ENCODE peak calls at places on chromosomes 5 and 9, in six cellular contexts. One of them, this sample, is unnamed.

GRCh38 chr9:120935383-120935857 is 8.8 kb upstream of the TRAF1 start:
- DNase-seq in endothelial cell of umbilical vein: peak; percentile 99
- DNase-seq in IMR-90: peak; percentile 91
- DNase-seq in PC-3: peak; percentile 90
- DNase-seq in HCT116: no peak
- DNase-seq in mammary epithelial cell: peak; percentile 99
- DNase-seq in this sample: peak; percentile 86

GRCh38 chr5:1514027-1514818 is 9.5 kb downstream of the LPCAT1 start:
- DNase-seq in endothelial cell of umbilical vein: no peak
- DNase-seq in IMR-90: no peak
- DNase-seq in PC-3: no peak
- DNase-seq in HCT116: no peak
- DNase-seq in mammary epithelial cell: no peak
- DNase-seq in this sample: no peak

GRCh38 chr9:3909966-3910650 is 384.3 kb upstream of the RFX3 start:
- DNase-seq in endothelial cell of umbilical vein: no peak
- DNase-seq in IMR-90: no peak
- DNase-seq in PC-3: no peak
- DNase-seq in HCT116: no peak
- DNase-seq in mammary epithelial cell: no peak
- DNase-seq in this sample: no peak

GRCh38 chr5:90807483-90807882 is 248.9 kb downstream of the ADGRV1 start:
- DNase-seq in endothelial cell of umbilical vein: peak; percentile 57
- DNase-seq in IMR-90: no peak
- DNase-seq in PC-3: no peak
- DNase-seq in HCT116: no peak
- DNase-seq in mammary epithelial cell: no peak
- DNase-seq in this sample: no peak

GRCh38 chr5:111950660-111951059 is 193.7 kb upstream of the NREP start:
- DNase-seq in endothelial cell of umbilical vein: no peak
- DNase-seq in IMR-90: peak; percentile 80
- DNase-seq in PC-3: peak; percentile 44
- DNase-seq in HCT116: no peak
- DNase-seq in mammary epithelial cell: no peak
- DNase-seq in this sample: peak; percentile 53

GRCh38 chr9:89777544-89777943 is 172.7 kb downstream of the GADD45G start:
- DNase-seq in endothelial cell of umbilical vein: no peak
- DNase-seq in IMR-90: no peak
- DNase-seq in PC-3: no peak
- DNase-seq in HCT116: no peak
- DNase-seq in mammary epithelial cell: no peak
- DNase-seq in this sample: no peak

GRCh38 chr9:69476016-69476415 is 151.0 kb downstream of the ENTREP1 start:
- DNase-seq in endothelial cell of umbilical vein: no peak
- DNase-seq in IMR-90: no peak
- DNase-seq in PC-3: no peak
- DNase-seq in HCT116: no peak
- DNase-seq in mammary epithelial cell: no peak
- DNase-seq in this sample: no peak

GRCh38 chr5:72138943-72139467 is 31.7 kb downstream of the MAP1B start:
- DNase-seq in endothelial cell of umbilical vein: no peak
- DNase-seq in IMR-90: peak; percentile 97
- DNase-seq in PC-3: peak; percentile 88
- DNase-seq in HCT116: no peak
- DNase-seq in mammary epithelial cell: peak; percentile 92
- DNase-seq in this sample: peak; percentile 98

GRCh38 chr5:67102708-67103107 is 93.9 kb downstream of the CD180 start:
- DNase-seq in endothelial cell of umbilical vein: no peak
- DNase-seq in IMR-90: no peak
- DNase-seq in PC-3: no peak
- DNase-seq in HCT116: no peak
- DNase-seq in mammary epithelial cell: no peak
- DNase-seq in this sample: no peak

GRCh38 chr5:132526290-132526973 is 16.9 kb downstream of the IL5 start:
- DNase-seq in endothelial cell of umbilical vein: peak; percentile 75
- DNase-seq in IMR-90: peak; percentile 50
- DNase-seq in PC-3: peak; percentile 79
- DNase-seq in HCT116: peak; percentile 44
- DNase-seq in mammary epithelial cell: peak; percentile 42
- DNase-seq in this sample: peak; percentile 58

GRCh38 chr9:122281368-122281767 is 16.7 kb downstream of the MRRF start:
- DNase-seq in endothelial cell of umbilical vein: no peak
- DNase-seq in IMR-90: no peak
- DNase-seq in PC-3: no peak
- DNase-seq in HCT116: no peak
- DNase-seq in mammary epithelial cell: no peak
- DNase-seq in this sample: no peak

GRCh38 chr5:2750026-2750757 is 1.3 kb downstream of the IRX2 start:
- DNase-seq in endothelial cell of umbilical vein: no peak
- DNase-seq in IMR-90: no peak
- DNase-seq in PC-3: no peak
- DNase-seq in HCT116: no peak
- DNase-seq in mammary epithelial cell: peak; percentile 39
- DNase-seq in this sample: no peak

GRCh38 chr9:80784647-80785046 is 904.7 kb downstream of the TLE1 start:
- DNase-seq in endothelial cell of umbilical vein: no peak
- DNase-seq in IMR-90: peak; percentile 27
- DNase-seq in PC-3: no peak
- DNase-seq in HCT116: no peak
- DNase-seq in mammary epithelial cell: no peak
- DNase-seq in this sample: no peak

GRCh38 chr9:137460363-137461315 is 1.5 kb upstream of the NSMF start:
- DNase-seq in endothelial cell of umbilical vein: no peak
- DNase-seq in IMR-90: no peak
- DNase-seq in PC-3: no peak
- DNase-seq in HCT116: no peak
- DNase-seq in mammary epithelial cell: no peak
- DNase-seq in this sample: no peak

GRCh38 chr5:18394154-18394804 is 760.0 kb downstream of the TAF11L14 start:
- DNase-seq in endothelial cell of umbilical vein: peak; percentile 40
- DNase-seq in IMR-90: peak; percentile 18
- DNase-seq in PC-3: peak; percentile 87
- DNase-seq in HCT116: no peak
- DNase-seq in mammary epithelial cell: peak; percentile 65
- DNase-seq in this sample: peak; percentile 46

GRCh38 chr5:133890308-133890707 is 78.1 kb downstream of the C5orf15 start:
- DNase-seq in endothelial cell of umbilical vein: no peak
- DNase-seq in IMR-90: no peak
- DNase-seq in PC-3: no peak
- DNase-seq in HCT116: no peak
- DNase-seq in mammary epithelial cell: no peak
- DNase-seq in this sample: no peak

GRCh38 chr9:79104216-79104615 is 467.5 kb upstream of the TLE4 start:
- DNase-seq in endothelial cell of umbilical vein: no peak
- DNase-seq in IMR-90: no peak
- DNase-seq in PC-3: no peak
- DNase-seq in HCT116: no peak
- DNase-seq in mammary epithelial cell: no peak
- DNase-seq in this sample: peak; percentile 70

GRCh38 chr5:52283221-52283620 is 504.5 kb upstream of the ITGA1 start:
- DNase-seq in endothelial cell of umbilical vein: peak; percentile 62
- DNase-seq in IMR-90: peak; percentile 0
- DNase-seq in PC-3: peak; percentile 42
- DNase-seq in HCT116: no peak
- DNase-seq in mammary epithelial cell: no peak
- DNase-seq in this sample: no peak

GRCh38 chr5:136810198-136810823 is 445.0 kb upstream of the TRPC7 start:
- DNase-seq in endothelial cell of umbilical vein: no peak
- DNase-seq in IMR-90: peak; percentile 77
- DNase-seq in PC-3: peak; percentile 89
- DNase-seq in HCT116: no peak
- DNase-seq in mammary epithelial cell: peak; percentile 76
- DNase-seq in this sample: peak; percentile 24

GRCh38 chr9:135590486-135591079 is 29.0 kb downstream of the PAEP start:
- DNase-seq in endothelial cell of umbilical vein: no peak
- DNase-seq in IMR-90: no peak
- DNase-seq in PC-3: no peak
- DNase-seq in HCT116: no peak
- DNase-seq in mammary epithelial cell: no peak
- DNase-seq in this sample: no peak

GRCh38 chr5:95761771-95762680 is 30.9 kb downstream of the RHOBTB3 start:
- DNase-seq in endothelial cell of umbilical vein: peak; percentile 34
- DNase-seq in IMR-90: peak; percentile 94
- DNase-seq in PC-3: peak; percentile 49
- DNase-seq in HCT116: no peak
- DNase-seq in mammary epithelial cell: no peak
- DNase-seq in this sample: peak; percentile 95

GRCh38 chr5:96338624-96339023 is 94.4 kb downstream of the PCSK1 start:
- DNase-seq in endothelial cell of umbilical vein: no peak
- DNase-seq in IMR-90: no peak
- DNase-seq in PC-3: no peak
- DNase-seq in HCT116: no peak
- DNase-seq in mammary epithelial cell: no peak
- DNase-seq in this sample: peak; percentile 67

GRCh38 chr5:101429241-101429640 is 526.2 kb upstream of the ST8SIA4 start:
- DNase-seq in endothelial cell of umbilical vein: no peak
- DNase-seq in IMR-90: peak; percentile 62
- DNase-seq in PC-3: peak; percentile 21
- DNase-seq in HCT116: no peak
- DNase-seq in mammary epithelial cell: no peak
- DNase-seq in this sample: peak; percentile 79

DNA sequence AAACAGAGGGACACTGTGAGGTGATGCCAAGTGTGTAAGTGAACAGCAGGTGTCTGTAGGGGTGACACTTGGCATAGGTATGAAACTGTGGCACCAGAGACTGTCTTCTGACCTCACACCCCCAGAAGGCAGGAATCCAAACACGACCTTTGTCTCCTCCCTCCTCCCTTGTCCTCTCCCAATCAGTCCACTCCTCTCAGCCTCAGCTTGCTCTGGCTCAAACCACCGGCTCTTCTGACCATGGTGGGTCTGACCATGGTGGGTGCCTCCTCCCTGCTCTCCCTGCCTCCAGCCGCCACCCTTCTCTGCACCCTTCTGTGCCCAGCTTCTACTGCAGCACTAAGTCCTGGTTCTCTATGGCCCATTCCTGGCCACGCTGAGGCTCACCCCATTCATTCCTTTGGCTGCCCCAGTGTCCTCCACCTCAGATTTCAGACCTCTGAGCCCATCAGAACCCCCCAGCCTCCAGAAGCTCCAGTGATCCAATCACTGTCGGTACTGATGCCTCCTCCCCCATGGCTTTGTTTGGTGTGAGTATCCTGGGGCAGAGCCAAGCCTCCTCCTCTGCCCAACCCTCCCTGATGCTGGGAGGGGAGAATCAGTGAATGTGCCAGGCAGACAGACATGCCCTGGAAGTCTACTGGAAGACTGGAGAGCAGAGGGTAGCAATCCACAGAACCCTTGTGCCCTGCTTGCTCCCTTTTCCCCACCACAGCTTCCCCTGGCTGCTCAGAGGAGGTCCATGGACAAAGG is 1.7 kb upstream of the ARID3C start:
- DNase-seq in endothelial cell of umbilical vein: no peak
- DNase-seq in IMR-90: no peak
- DNase-seq in PC-3: no peak
- DNase-seq in HCT116: no peak
- DNase-seq in mammary epithelial cell: no peak
- DNase-seq in this sample: no peak
- H4K20me1 ChIP-seq in endothelial cell of umbilical vein: no peaks in the 10 kb centered on the region
- H4K20me1 ChIP-seq in IMR-90: peaks cover 9% of the 10 kb centered on the region
- H4K20me1 ChIP-seq in PC-3: no peaks in the 10 kb centered on the region
- H4K20me1 ChIP-seq in HCT116: no peaks in the 10 kb centered on the region
- H4K20me1 ChIP-seq in mammary epithelial cell: no peaks in the 10 kb centered on the region
- H4K20me1 ChIP-seq in this sample: no peaks in the 10 kb centered on the region

GRCh38 chr5:16792278-16793275 is 143.5 kb downstream of the MYO10 start:
- DNase-seq in endothelial cell of umbilical vein: no peak
- DNase-seq in IMR-90: no peak
- DNase-seq in PC-3: no peak
- DNase-seq in HCT116: no peak
- DNase-seq in mammary epithelial cell: no peak
- DNase-seq in this sample: no peak
- H4K20me1 ChIP-seq in endothelial cell of umbilical vein: peaks cover 3% of the 10 kb centered on the region
- H4K20me1 ChIP-seq in IMR-90: peaks cover 86% of the 10 kb centered on the region
- H4K20me1 ChIP-seq in PC-3: no peaks in the 10 kb centered on the region
- H4K20me1 ChIP-seq in HCT116: no peaks in the 10 kb centered on the region
- H4K20me1 ChIP-seq in mammary epithelial cell: no peaks in the 10 kb centered on the region
- H4K20me1 ChIP-seq in this sample: no peaks in the 10 kb centered on the region

GRCh38 chr5:109390188-109390587 is 19.6 kb downstream of the PJA2 start:
- DNase-seq in endothelial cell of umbilical vein: no peak
- DNase-seq in IMR-90: no peak
- DNase-seq in PC-3: no peak
- DNase-seq in HCT116: no peak
- DNase-seq in mammary epithelial cell: no peak
- DNase-seq in this sample: no peak
- H4K20me1 ChIP-seq in endothelial cell of umbilical vein: peaks cover 13% of the 10 kb centered on the region
- H4K20me1 ChIP-seq in IMR-90: peaks cover 64% of the 10 kb centered on the region
- H4K20me1 ChIP-seq in PC-3: no peaks in the 10 kb centered on the region
- H4K20me1 ChIP-seq in HCT116: no peaks in the 10 kb centered on the region
- H4K20me1 ChIP-seq in mammary epithelial cell: no peaks in the 10 kb centered on the region
- H4K20me1 ChIP-seq in this sample: peaks cover 5% of the 10 kb centered on the region

GRCh38 chr5:16837305-16837704 is 98.8 kb downstream of the MYO10 start:
- DNase-seq in endothelial cell of umbilical vein: no peak
- DNase-seq in IMR-90: no peak
- DNase-seq in PC-3: no peak
- DNase-seq in HCT116: no peak
- DNase-seq in mammary epithelial cell: no peak
- DNase-seq in this sample: no peak

GRCh38 chr5:16834029-16834428 is 102.1 kb downstream of the MYO10 start:
- DNase-seq in endothelial cell of umbilical vein: no peak
- DNase-seq in IMR-90: no peak
- DNase-seq in PC-3: no peak
- DNase-seq in HCT116: no peak
- DNase-seq in mammary epithelial cell: no peak
- DNase-seq in this sample: no peak
- H4K20me1 ChIP-seq in endothelial cell of umbilical vein: peaks cover 24% of the 10 kb centered on the region
- H4K20me1 ChIP-seq in IMR-90: peaks cover 100% of the 10 kb centered on the region
- H4K20me1 ChIP-seq in PC-3: peaks cover 10% of the 10 kb centered on the region
- H4K20me1 ChIP-seq in HCT116: no peaks in the 10 kb centered on the region
- H4K20me1 ChIP-seq in mammary epithelial cell: peaks cover 8% of the 10 kb centered on the region
- H4K20me1 ChIP-seq in this sample: no peaks in the 10 kb centered on the region